ENCODE peak calls at places on chromosomes 6 and 20, in four cellular contexts. D, F, Q and E are unnamed samples.

GRCh38 chr20:14264869-14265268 is 72.5 kb downstream of the FLRT3 start:
- DNase-seq in D (no peak), F (peak; percentile 38), Q (no peak), E (peak; percentile 22)

GRCh38 chr20:16922834-16923233 is 174.7 kb downstream of the OTOR start:
- DNase-seq in D (no peak), F (peak; percentile 47), Q (no peak), E (no peak)

GRCh38 chr6:151254451-151255081 is 14.8 kb downstream of the AKAP12 start:
- DNase-seq in D (no peak), F (peak; percentile 11), Q (no peak), E (no peak)

GRCh38 chr6:125014157-125014957 is 52.1 kb downstream of the RNF217 start:
- DNase-seq in D (no peak), F (peak; percentile 19), Q (no peak), E (no peak)

GRCh38 chr6:119207973-119208725 is 129.7 kb upstream of the FAM184A start:
- DNase-seq in D (no peak), F (no peak), Q (no peak), E (no peak)

GRCh38 chr6:168118935-168119334 is 39.9 kb upstream of the FRMD1 start:
- DNase-seq in D (no peak), F (no peak), Q (no peak), E (no peak)

GRCh38 chr6:4256969-4257368 is 121.6 kb upstream of the ECI2 start:
- DNase-seq in D (no peak), F (no peak), Q (peak; percentile 22), E (no peak)

GRCh38 chr6:114108119-114109002 is 137.4 kb upstream of the HDAC2 start:
- DNase-seq in D (peak; percentile 89), F (peak; percentile 38), Q (peak; percentile 11), E (peak; percentile 63)

GRCh38 chr6:4565301-4566250 is 210.6 kb upstream of the CDYL start:
- DNase-seq in D (no peak), F (no peak), Q (no peak), E (no peak)

GRCh38 chr6:15879372-15880261 is 216.8 kb upstream of the DTNBP1 start:
- DNase-seq in D (no peak), F (no peak), Q (peak; percentile 42), E (no peak)

GRCh38 chr6:54299542-54300269 is 8.5 kb upstream of the TINAG start:
- DNase-seq in D (no peak), F (no peak), Q (no peak), E (no peak)

GRCh38 chr6:152746172-152746553 is 4.4 kb upstream of the VIP start:
- DNase-seq in D (no peak), F (peak; percentile 74), Q (no peak), E (peak; percentile 69)

GRCh38 chr6:3072798-3073197 is 4.5 kb downstream of the RIPK1 start:
- DNase-seq in D (no peak), F (no peak), Q (no peak), E (no peak)

GRCh38 chr6:111468329-111469012 is 14.5 kb downstream of the REV3L start:
- DNase-seq in D (no peak), F (no peak), Q (no peak), E (no peak)

GRCh38 chr20:1830240-1830639 is 65.0 kb upstream of the SIRPA start:
- DNase-seq in D (no peak), F (peak; percentile 79), Q (no peak), E (no peak)

GRCh38 chr20:59044796-59045195 is 2.2 kb upstream of the PRELID3B start:
- DNase-seq in D (no peak), F (no peak), Q (no peak), E (no peak)

GRCh38 chr20:25706793-25707192 is 10.1 kb upstream of the ZNF337 start:
- DNase-seq in D (no peak), F (no peak), Q (no peak), E (no peak)

GRCh38 chr20:46434597-46434996 is 28.2 kb upstream of the ELMO2 start:
- DNase-seq in D (no peak), F (no peak), Q (no peak), E (no peak)

GRCh38 chr6:95804847-95805541 is 210.8 kb upstream of the FUT9 start:
- DNase-seq in D (no peak), F (no peak), Q (no peak), E (peak; percentile 98)

GRCh38 chr20:7496394-7497111 is 443.7 kb downstream of the HAO1 start:
- DNase-seq in D (no peak), F (no peak), Q (no peak), E (no peak)

GRCh38 chr6:106114492-106114891 is 28.4 kb downstream of the PRDM1 start:
- DNase-seq in D (no peak), F (no peak), Q (no peak), E (no peak)

GRCh38 chr6:54335871-54336270 is 27.6 kb downstream of the TINAG start:
- DNase-seq in D (no peak), F (peak; percentile 80), Q (no peak), E (peak; percentile 1)

GRCh38 chr6:43009124-43009523 is 4.6 kb downstream of the MEA1 start:
- DNase-seq in D (peak; percentile 36), F (peak; percentile 58), Q (peak; percentile 40), E (peak; percentile 49)

GRCh38 chr6:108781419-108782110 is 66.7 kb upstream of the ARMC2 start:
- DNase-seq in D (peak; percentile 62), F (no peak), Q (no peak), E (no peak)

GRCh38 chr20:57395111-57395959 is 4.1 kb downstream of the RBM38 start:
- DNase-seq in D (no peak), F (no peak), Q (no peak), E (no peak)

GRCh38 chr20:54668271-54669053 is 193.1 kb downstream of the DOK5 start:
- DNase-seq in D (peak; percentile 26), F (peak; percentile 26), Q (peak; percentile 29), E (peak; percentile 41)

GRCh38 chr20:47897461-47897860 is 112.2 kb upstream of the SULF2 start:
- DNase-seq in D (no peak), F (no peak), Q (no peak), E (no peak)

GRCh38 chr20:46998497-46999190 is 104.0 kb downstream of the EYA2 start:
- DNase-seq in D (peak; percentile 30), F (no peak), Q (no peak), E (no peak)

GRCh38 chr6:110476046-110476849 is at the start of gene SLC22A16:
- DNase-seq in D (peak; percentile 50), F (no peak), Q (no peak), E (no peak)

GRCh38 chr6:168734523-168734922 is 293.5 kb downstream of the SMOC2 start:
- DNase-seq in D (no peak), F (no peak), Q (no peak), E (no peak)

GRCh38 chr6:121984956-121985355 is 414.5 kb upstream of the HSF2 start:
- DNase-seq in D (peak; percentile 26), F (no peak), Q (no peak), E (no peak)

GRCh38 chr6:37209461-37210205 is 39.7 kb downstream of the PIM1 start:
- DNase-seq in D (no peak), F (no peak), Q (no peak), E (no peak)

GRCh38 chr6:100493206-100493888 is 28.6 kb upstream of the SIM1 start:
- DNase-seq in D (peak; percentile 50), F (no peak), Q (no peak), E (no peak)

GRCh38 chr20:19403549-19403948 is 191.1 kb downstream of the SLC24A3 start:
- DNase-seq in D (no peak), F (no peak), Q (no peak), E (no peak)

DNA sequence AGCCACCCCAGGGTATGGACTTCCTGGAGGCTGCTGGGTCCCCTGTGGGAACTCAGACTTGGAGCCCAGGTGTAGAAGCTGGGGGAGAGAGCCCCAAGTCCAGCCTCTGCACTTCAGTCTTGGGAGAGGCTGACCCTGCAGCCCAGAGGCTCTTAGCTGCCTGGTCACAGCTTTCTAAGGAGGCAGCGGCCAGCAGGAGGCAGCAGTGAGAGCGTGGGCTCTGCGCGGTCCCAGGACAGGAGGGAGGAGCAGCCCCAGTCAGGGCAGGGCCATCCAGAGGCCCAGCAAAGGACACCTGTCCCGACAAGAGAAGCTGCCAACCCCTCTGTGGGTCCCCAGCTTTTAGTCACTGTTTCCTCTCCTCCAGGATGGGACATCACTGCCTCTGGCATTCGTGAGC is 9.4 kb downstream of the TREML2 start:
- DNase-seq in D (peak; percentile 81), F (peak; percentile 36), Q (peak; percentile 67), E (no peak)
- TF ChIP-seq NR3C1 in D (no peak), F (no peak), Q (no peak), E (no peak)

DNA sequence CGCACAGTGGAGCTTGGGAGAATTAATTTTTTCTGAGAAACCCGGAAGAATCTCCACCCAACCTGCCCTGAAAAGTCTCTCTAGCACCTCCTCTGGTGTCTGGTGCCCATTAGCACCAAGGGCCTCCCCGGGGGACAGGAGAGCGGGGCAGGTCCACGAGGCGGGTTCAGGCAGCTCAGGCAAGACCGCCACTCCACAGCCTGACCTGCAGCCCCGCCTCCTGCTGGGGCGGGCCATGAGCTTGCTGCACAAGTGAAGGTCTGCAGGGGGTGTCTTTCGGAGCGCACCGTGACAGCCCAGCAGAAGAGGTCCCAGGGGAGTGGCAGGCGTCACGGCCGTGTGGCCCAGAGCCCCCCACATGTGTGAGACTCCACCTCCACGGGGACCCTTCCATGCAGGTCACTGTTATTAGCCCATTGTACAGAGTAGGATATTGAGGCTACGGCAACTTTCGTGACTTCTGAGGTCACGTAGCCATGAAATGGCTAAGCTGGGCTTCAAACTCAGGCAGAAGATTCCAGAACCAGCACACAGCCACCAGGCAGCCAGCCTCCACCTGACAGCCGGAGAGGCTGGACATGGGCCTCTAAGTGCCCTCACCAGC is 63.9 kb upstream of the SLCO4A1 start:
- DNase-seq in D (no peak), F (peak; percentile 55), Q (peak; percentile 53), E (peak; percentile 24)
- TF ChIP-seq NR3C1 in D (no peak), F (no peak), Q (no peak), E (no peak)

GRCh38 chr20:9071976-9072726 is 3.3 kb downstream of the PLCB4 start:
- DNase-seq in D (no peak), F (peak; percentile 56), Q (no peak), E (no peak)

GRCh38 chr20:9070304-9070703 is 1.4 kb downstream of the PLCB4 start:
- DNase-seq in D (no peak), F (no peak), Q (no peak), E (no peak)

GRCh38 chr20:9066196-9066595 is 2.7 kb upstream of the PLCB4 start:
- DNase-seq in D (no peak), F (peak; percentile 37), Q (no peak), E (no peak)

GRCh38 chr20:9068232-9068781 is 580 bp upstream of the PLCB4 start:
- DNase-seq in D (peak; percentile 70), F (peak; percentile 72), Q (no peak), E (no peak)

DNA sequence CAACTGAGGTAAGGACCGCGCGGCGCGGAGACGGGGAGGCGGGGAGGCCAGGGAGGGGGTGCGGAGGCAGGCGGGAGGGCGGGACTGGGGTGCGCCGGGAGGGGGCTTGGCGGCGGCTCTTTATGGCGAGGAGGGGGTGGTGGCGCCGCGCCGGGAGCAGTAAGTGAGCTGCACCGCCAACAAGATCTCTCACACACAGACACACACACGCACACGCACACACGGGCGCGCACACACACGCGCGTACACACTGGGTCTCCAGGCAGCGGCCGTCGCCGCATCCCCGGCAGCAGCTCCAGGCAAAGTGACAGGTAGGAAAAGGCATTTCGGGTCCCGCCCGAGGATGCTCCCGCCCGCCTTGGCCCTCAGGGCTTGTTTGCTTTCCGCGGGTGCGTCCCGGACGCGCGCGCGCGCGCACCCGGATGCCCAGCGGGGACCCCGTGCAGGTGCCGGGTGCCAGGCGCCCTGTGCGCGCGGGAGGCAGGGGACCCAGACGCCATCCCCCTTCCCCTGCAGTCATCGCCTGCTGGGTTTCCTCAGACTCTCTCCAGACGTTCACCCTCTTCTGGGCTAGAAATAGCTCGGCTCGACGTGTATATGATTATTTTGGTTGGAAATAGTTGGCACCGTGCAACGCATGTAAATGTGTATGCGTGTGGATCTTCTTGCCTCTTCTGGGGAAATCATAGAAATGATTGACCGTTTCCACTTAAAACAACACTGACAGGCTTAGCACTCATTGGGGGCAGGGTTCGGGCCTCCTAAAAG is at the start of gene PLCB4:
- DNase-seq in D (peak; percentile 62), F (peak; percentile 88), Q (peak; percentile 26), E (no peak)
- TF ChIP-seq NR3C1 in D (no peak), F (no peak), Q (no peak), E (no peak)

GRCh38 chr6:55957961-55958422 is 82.6 kb upstream of the BMP5 start:
- DNase-seq in D (no peak), F (no peak), Q (no peak), E (no peak)
- TF ChIP-seq NR3C1 in D (no peak), F (no peak), Q (no peak), E (no peak)